ENCODE peak calls at places on chromosomes 2 and 18, in four cellular contexts. O is brain microvascular endothelial cell, Z is RWPE2, L is small intestine. X is an unnamed sample. For H3K36me3, the result is how much of the 10 kb centered on the place peaks cover.

GRCh38 chr2:207933396-207934045 is 91.8 kb downstream of the PLEKHM3 start:
- DNase-seq in O (no peak), Z (no peak), L (no peak), X (no peak)

GRCh38 chr2:47650001-47650535 is 132.9 kb upstream of the MSH6 start:
- DNase-seq in O (no peak), Z (no peak), L (no peak), X (no peak)

GRCh38 chr2:239106314-239106908 is 258.5 kb downstream of the TWIST2 start:
- DNase-seq in O (peak), Z (no peak), L (peak), X (peak)

GRCh38 chr2:239310401-239311061 is 90.3 kb downstream of the HDAC4 start:
- DNase-seq in O (no peak), Z (no peak), L (no peak), X (no peak)

GRCh38 chr2:28586864-28587263 is 91.0 kb downstream of the PLB1 start:
- DNase-seq in O (no peak), Z (no peak), L (no peak), X (no peak)

GRCh38 chr18:26813043-26813442 is 52.5 kb downstream of the AQP4 start:
- DNase-seq in O (no peak), Z (no peak), L (peak), X (peak)

GRCh38 chr2:31997653-31998052 is 13.2 kb downstream of the MEMO1 start:
- DNase-seq in O (no peak), Z (no peak), L (no peak), X (no peak)

GRCh38 chr18:52337286-52337685 is 2.7 kb upstream of the DCC start:
- DNase-seq in O (peak), Z (no peak), L (no peak), X (no peak)

GRCh38 chr18:45951021-45951714 is 16.0 kb downstream of the EPG5 start:
- DNase-seq in O (peak), Z (peak), L (no peak), X (no peak)

GRCh38 chr2:133293544-133294270 is 274.6 kb downstream of the NCKAP5 start:
- DNase-seq in O (peak), Z (no peak), L (no peak), X (no peak)

GRCh38 chr2:12613137-12613912 is 103.4 kb upstream of the TRIB2 start:
- DNase-seq in O (no peak), Z (no peak), L (no peak), X (no peak)

GRCh38 chr2:217270801-217271121 is 410.9 kb upstream of the TNP1 start:
- DNase-seq in O (no peak), Z (no peak), L (no peak), X (no peak)

GRCh38 chr18:79944126-79944731 is 7.2 kb downstream of the SLC66A2 start:
- DNase-seq in O (no peak), Z (no peak), L (no peak), X (no peak)

GRCh38 chr2:224927671-224928173 is 114.5 kb downstream of the DOCK10 start:
- DNase-seq in O (peak), Z (no peak), L (peak), X (no peak)
- H3K27ac ChIP-seq in O (peak), Z (no peak), L (peak), X (no peak)

GRCh38 chr2:95315801-95316411 is 18.8 kb downstream of the KCNIP3 start:
- DNase-seq in O (peak), Z (peak), L (no peak), X (no peak)
- H3K36me3 ChIP-seq in O (under half), Z (under half), L (under half), X (under half)

GRCh38 chr18:62186656-62187542 is at the start of the genes PIGN and RELCH:
- DNase-seq in O (peak), Z (peak), L (peak), X (peak)
- H3K27ac ChIP-seq in O (peak), Z (peak), L (peak), X (no peak)

GRCh38 chr2:145740302-145740701 is 1220.4 kb upstream of the ZEB2 start:
- DNase-seq in O (peak), Z (no peak), L (no peak), X (no peak)
- H3K36me3 ChIP-seq in O (under half), Z (under half), L (under half), X (under half)

X was measured in iPS DF 6.9.